ENCODE peak calls at places on chromosomes 11 and 22, in eight cellular contexts. One of them, this sample, is unnamed.

GRCh38 chr11:9565822-9566560 is 7.5 kb upstream of the WEE1 start:
- DNase-seq in adipocyte: peak
- DNase-seq in body of pancreas: peak
- DNase-seq in HepG2: peak
- DNase-seq in left ventricle myocardium inferior: no peak
- DNase-seq in K562: peak
- DNase-seq in aorta: no peak
- DNase-seq in esophagus squamous epithelium: no peak
- DNase-seq in this sample: no peak

GRCh38 chr11:96055706-96056387 is 131.9 kb upstream of the MTMR2 start:
- DNase-seq in aorta: no peak
- DNase-seq in K562: no peak
- DNase-seq in HepG2: peak
- DNase-seq in adipocyte: peak
- DNase-seq in esophagus squamous epithelium: no peak
- DNase-seq in body of pancreas: no peak
- DNase-seq in left ventricle myocardium inferior: no peak
- DNase-seq in this sample: no peak

GRCh38 chr22:37273126-37273845 is 9.0 kb upstream of the CYTH4 start:
- DNase-seq in adipocyte: peak
- DNase-seq in K562: peak
- DNase-seq in left ventricle myocardium inferior: no peak
- DNase-seq in esophagus squamous epithelium: no peak
- DNase-seq in body of pancreas: no peak
- DNase-seq in aorta: no peak
- DNase-seq in HepG2: no peak
- DNase-seq in this sample: no peak

GRCh38 chr22:37126882-37127281 is 17.4 kb upstream of the TMPRSS6 start:
- DNase-seq in aorta: no peak
- DNase-seq in K562: peak
- DNase-seq in HepG2: no peak
- DNase-seq in body of pancreas: no peak
- DNase-seq in esophagus squamous epithelium: no peak
- DNase-seq in adipocyte: no peak
- DNase-seq in left ventricle myocardium inferior: no peak
- DNase-seq in this sample: no peak

GRCh38 chr11:74743640-74744039 is 5.0 kb upstream of the RNF169 start:
- DNase-seq in HepG2: no peak
- DNase-seq in K562: no peak
- DNase-seq in esophagus squamous epithelium: no peak
- DNase-seq in body of pancreas: no peak
- DNase-seq in aorta: no peak
- DNase-seq in adipocyte: no peak
- DNase-seq in left ventricle myocardium inferior: no peak
- DNase-seq in this sample: no peak

GRCh38 chr11:10304495-10305261 is at the start of gene ADM:
- DNase-seq in K562: peak
- DNase-seq in adipocyte: peak
- DNase-seq in HepG2: peak
- DNase-seq in left ventricle myocardium inferior: peak
- DNase-seq in esophagus squamous epithelium: peak
- DNase-seq in aorta: peak
- DNase-seq in body of pancreas: peak
- DNase-seq in this sample: no peak

GRCh38 chr22:36816635-36817428 is at the start of gene PVALB:
- DNase-seq in K562: peak
- DNase-seq in adipocyte: peak
- DNase-seq in body of pancreas: peak
- DNase-seq in esophagus squamous epithelium: no peak
- DNase-seq in left ventricle myocardium inferior: peak
- DNase-seq in aorta: no peak
- DNase-seq in HepG2: no peak
- DNase-seq in this sample: no peak

GRCh38 chr11:78427615-78428272 is 10.1 kb upstream of the GAB2 start:
- DNase-seq in adipocyte: no peak
- DNase-seq in body of pancreas: no peak
- DNase-seq in left ventricle myocardium inferior: no peak
- DNase-seq in K562: no peak
- DNase-seq in aorta: no peak
- DNase-seq in esophagus squamous epithelium: no peak
- DNase-seq in HepG2: no peak
- DNase-seq in this sample: no peak

GRCh38 chr22:50082961-50083461 is 2.2 kb downstream of the MLC1 start:
- DNase-seq in left ventricle myocardium inferior: no peak
- DNase-seq in adipocyte: no peak
- DNase-seq in body of pancreas: no peak
- DNase-seq in esophagus squamous epithelium: no peak
- DNase-seq in HepG2: peak
- DNase-seq in K562: no peak
- DNase-seq in aorta: peak
- DNase-seq in this sample: no peak

GRCh38 chr11:35192347-35192746 is 53.4 kb downstream of the CD44 start:
- DNase-seq in esophagus squamous epithelium: no peak
- DNase-seq in adipocyte: no peak
- DNase-seq in aorta: no peak
- DNase-seq in K562: no peak
- DNase-seq in left ventricle myocardium inferior: peak
- DNase-seq in HepG2: peak
- DNase-seq in body of pancreas: peak
- DNase-seq in this sample: no peak

GRCh38 chr11:44949160-44950035 is 1.3 kb downstream of the TP53I11 start:
- DNase-seq in K562: peak
- DNase-seq in aorta: no peak
- DNase-seq in body of pancreas: peak
- DNase-seq in adipocyte: peak
- DNase-seq in left ventricle myocardium inferior: no peak
- DNase-seq in esophagus squamous epithelium: no peak
- DNase-seq in HepG2: no peak
- DNase-seq in this sample: no peak

GRCh38 chr11:122595246-122595645 is 60.3 kb upstream of the UBASH3B start:
- DNase-seq in adipocyte: no peak
- DNase-seq in body of pancreas: no peak
- DNase-seq in aorta: no peak
- DNase-seq in K562: no peak
- DNase-seq in left ventricle myocardium inferior: no peak
- DNase-seq in HepG2: no peak
- DNase-seq in esophagus squamous epithelium: no peak
- DNase-seq in this sample: no peak

GRCh38 chr11:85712953-85713352 is 27.0 kb upstream of the CCDC89 start:
- DNase-seq in esophagus squamous epithelium: no peak
- DNase-seq in aorta: no peak
- DNase-seq in left ventricle myocardium inferior: no peak
- DNase-seq in body of pancreas: no peak
- DNase-seq in HepG2: no peak
- DNase-seq in K562: no peak
- DNase-seq in adipocyte: no peak
- DNase-seq in this sample: no peak

GRCh38 chr22:39471421-39472141 is 14.8 kb downstream of the MGAT3 start:
- DNase-seq in body of pancreas: no peak
- DNase-seq in left ventricle myocardium inferior: no peak
- DNase-seq in aorta: no peak
- DNase-seq in HepG2: no peak
- DNase-seq in esophagus squamous epithelium: no peak
- DNase-seq in adipocyte: peak
- DNase-seq in K562: peak
- DNase-seq in this sample: no peak

GRCh38 chr11:20364412-20364792 is 888 bp downstream of the HTATIP2 start:
- DNase-seq in adipocyte: no peak
- DNase-seq in aorta: no peak
- DNase-seq in K562: peak
- DNase-seq in body of pancreas: peak
- DNase-seq in esophagus squamous epithelium: no peak
- DNase-seq in HepG2: no peak
- DNase-seq in left ventricle myocardium inferior: no peak
- DNase-seq in this sample: no peak

GRCh38 chr22:45201678-45202332 is 38.1 kb downstream of the NUP50 start:
- DNase-seq in adipocyte: peak
- DNase-seq in aorta: peak
- DNase-seq in HepG2: no peak
- DNase-seq in left ventricle myocardium inferior: no peak
- DNase-seq in K562: no peak
- DNase-seq in body of pancreas: no peak
- DNase-seq in esophagus squamous epithelium: no peak
- DNase-seq in this sample: no peak
- H3K4me3 ChIP-seq in adipocyte: no peak
- H3K4me3 ChIP-seq in aorta: no peak
- H3K4me3 ChIP-seq in HepG2: no peak
- H3K4me3 ChIP-seq in left ventricle myocardium inferior: no peak
- H3K4me3 ChIP-seq in K562: no peak
- H3K4me3 ChIP-seq in body of pancreas: no peak
- H3K4me3 ChIP-seq in esophagus squamous epithelium: no peak
- H3K4me3 ChIP-seq in this sample: no peak

GRCh38 chr11:64558065-64558745 is 32.8 kb upstream of the SLC22A12 start:
- DNase-seq in esophagus squamous epithelium: no peak
- DNase-seq in K562: no peak
- DNase-seq in HepG2: no peak
- DNase-seq in aorta: no peak
- DNase-seq in adipocyte: no peak
- DNase-seq in body of pancreas: peak
- DNase-seq in left ventricle myocardium inferior: no peak
- DNase-seq in this sample: no peak
- H3K4me3 ChIP-seq in esophagus squamous epithelium: no peak
- H3K4me3 ChIP-seq in K562: no peak
- H3K4me3 ChIP-seq in HepG2: no peak
- H3K4me3 ChIP-seq in aorta: no peak
- H3K4me3 ChIP-seq in adipocyte: no peak
- H3K4me3 ChIP-seq in body of pancreas: no peak
- H3K4me3 ChIP-seq in left ventricle myocardium inferior: no peak
- H3K4me3 ChIP-seq in this sample: no peak

GRCh38 chr11:114081641-114082414 is 22.3 kb downstream of the ZBTB16 start:
- DNase-seq in adipocyte: peak
- DNase-seq in HepG2: no peak
- DNase-seq in K562: no peak
- DNase-seq in esophagus squamous epithelium: no peak
- DNase-seq in left ventricle myocardium inferior: no peak
- DNase-seq in body of pancreas: no peak
- DNase-seq in aorta: no peak
- DNase-seq in this sample: no peak
- H3K4me3 ChIP-seq in adipocyte: peak
- H3K4me3 ChIP-seq in HepG2: no peak
- H3K4me3 ChIP-seq in K562: no peak
- H3K4me3 ChIP-seq in esophagus squamous epithelium: no peak
- H3K4me3 ChIP-seq in left ventricle myocardium inferior: peak
- H3K4me3 ChIP-seq in body of pancreas: no peak
- H3K4me3 ChIP-seq in aorta: no peak
- H3K4me3 ChIP-seq in this sample: no peak

GRCh38 chr11:3853935-3854659 is 1.4 kb upstream of the STIM1 start:
- DNase-seq in esophagus squamous epithelium: no peak
- DNase-seq in HepG2: no peak
- DNase-seq in left ventricle myocardium inferior: peak
- DNase-seq in adipocyte: no peak
- DNase-seq in body of pancreas: peak
- DNase-seq in K562: no peak
- DNase-seq in aorta: no peak
- DNase-seq in this sample: peak
- H3K4me3 ChIP-seq in esophagus squamous epithelium: peak
- H3K4me3 ChIP-seq in HepG2: peak
- H3K4me3 ChIP-seq in left ventricle myocardium inferior: peak
- H3K4me3 ChIP-seq in adipocyte: peak
- H3K4me3 ChIP-seq in body of pancreas: no peak
- H3K4me3 ChIP-seq in K562: peak
- H3K4me3 ChIP-seq in aorta: no peak
- H3K4me3 ChIP-seq in this sample: peak

This sample was measured in Jurkat, Clone E6-1.